ENCODE peak calls at places on chromosomes 6 and 20, in six cellular contexts. One of them, this sample, is unnamed.

GRCh38 chr6:168182908-168183612 is 104.0 kb upstream of the FRMD1 start:
- DNase-seq in transverse colon: no peak
- DNase-seq in HepG2: no peak
- DNase-seq in endothelial cell of umbilical vein: no peak
- DNase-seq in spleen: no peak
- DNase-seq in K562: no peak
- DNase-seq in this sample: no peak

GRCh38 chr6:137389150-137389664 is 105.0 kb downstream of the OLIG3 start:
- DNase-seq in K562: peak; percentile 10
- DNase-seq in spleen: no peak
- DNase-seq in endothelial cell of umbilical vein: no peak
- DNase-seq in transverse colon: peak; percentile 23
- DNase-seq in HepG2: no peak
- DNase-seq in this sample: no peak

GRCh38 chr6:142929751-142930358 is 15.1 kb downstream of the HIVEP2 start:
- DNase-seq in K562: no peak
- DNase-seq in endothelial cell of umbilical vein: no peak
- DNase-seq in spleen: no peak
- DNase-seq in HepG2: no peak
- DNase-seq in transverse colon: no peak
- DNase-seq in this sample: no peak

GRCh38 chr20:37095108-37095608 is 639 bp downstream of the RBL1 start:
- DNase-seq in transverse colon: peak; percentile 38
- DNase-seq in spleen: peak; percentile 76
- DNase-seq in endothelial cell of umbilical vein: no peak
- DNase-seq in HepG2: peak; percentile 41
- DNase-seq in K562: peak; percentile 59
- DNase-seq in this sample: no peak

GRCh38 chr6:13413906-13414555 is 73.4 kb downstream of the GFOD1 start:
- DNase-seq in transverse colon: no peak
- DNase-seq in HepG2: no peak
- DNase-seq in K562: no peak
- DNase-seq in endothelial cell of umbilical vein: no peak
- DNase-seq in spleen: peak; percentile 77
- DNase-seq in this sample: no peak

GRCh38 chr6:153001767-153002612 is 519 bp downstream of the MTRF1L start:
- DNase-seq in spleen: peak; percentile 81
- DNase-seq in endothelial cell of umbilical vein: peak; percentile 59
- DNase-seq in HepG2: peak; percentile 24
- DNase-seq in K562: peak; percentile 17
- DNase-seq in transverse colon: peak; percentile 10
- DNase-seq in this sample: no peak

GRCh38 chr20:37395411-37395800 is 49.5 kb downstream of the SRC start:
- DNase-seq in K562: no peak
- DNase-seq in transverse colon: no peak
- DNase-seq in endothelial cell of umbilical vein: no peak
- DNase-seq in HepG2: no peak
- DNase-seq in spleen: no peak
- DNase-seq in this sample: no peak

GRCh38 chr6:17013701-17014100 is 88.1 kb upstream of the STMND1 start:
- DNase-seq in spleen: no peak
- DNase-seq in endothelial cell of umbilical vein: peak; percentile 23
- DNase-seq in K562: no peak
- DNase-seq in transverse colon: no peak
- DNase-seq in HepG2: no peak
- DNase-seq in this sample: no peak

GRCh38 chr6:128346569-128346968 is 173.8 kb downstream of the PTPRK start:
- DNase-seq in endothelial cell of umbilical vein: no peak
- DNase-seq in K562: no peak
- DNase-seq in HepG2: no peak
- DNase-seq in spleen: no peak
- DNase-seq in transverse colon: no peak
- DNase-seq in this sample: no peak

DNA sequence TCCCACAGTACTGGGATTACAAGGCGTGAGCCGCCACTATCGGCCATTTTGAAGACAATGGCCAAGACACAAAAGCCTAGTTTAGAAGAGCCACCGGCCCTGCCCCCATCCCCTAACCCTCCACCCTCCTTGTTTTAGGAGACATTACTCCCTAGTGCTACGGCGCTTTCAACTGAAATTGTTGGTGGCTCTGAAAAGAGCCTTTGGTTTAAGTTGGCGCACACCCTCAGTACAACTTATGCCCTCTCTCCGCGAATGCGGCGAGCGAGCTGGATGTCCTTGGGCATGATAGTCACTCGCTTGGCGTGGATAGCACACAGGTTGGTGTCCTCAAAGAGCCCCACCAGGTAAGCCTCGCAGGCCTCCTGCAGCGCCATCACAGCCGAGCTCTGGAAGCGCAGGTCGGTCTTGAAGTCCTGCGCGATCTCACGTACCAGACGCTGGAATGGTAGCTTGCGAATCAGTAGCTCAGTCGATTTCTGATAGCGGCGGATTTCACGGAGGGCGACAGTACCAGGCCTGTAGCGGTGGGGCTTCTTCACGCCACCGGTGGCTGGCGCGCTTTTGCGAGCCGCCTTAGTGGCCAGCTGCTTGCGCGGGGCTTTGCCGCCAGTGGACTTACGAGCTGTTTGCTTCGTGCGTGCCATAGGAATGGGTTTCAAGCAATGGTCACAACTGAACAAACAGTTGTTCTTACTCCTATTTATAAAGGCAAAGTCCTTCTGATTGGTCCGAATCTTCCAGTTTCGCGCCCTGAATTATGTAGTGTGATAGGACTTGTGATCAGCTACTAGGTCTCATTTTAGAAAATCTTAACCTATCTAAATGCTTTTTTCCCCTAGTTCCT is 114.8 kb upstream of the BTN3A2 start:
- DNase-seq in spleen: peak; percentile 94
- DNase-seq in HepG2: peak; percentile 58
- DNase-seq in transverse colon: peak; percentile 84
- DNase-seq in endothelial cell of umbilical vein: peak; percentile 87
- DNase-seq in K562: peak; percentile 56
- DNase-seq in this sample: peak; percentile 85
- TF ChIP-seq POLR2A in spleen: no peak
- TF ChIP-seq POLR2A in HepG2: peak; percentile 72
- TF ChIP-seq POLR2A in transverse colon: peak; percentile 90
- TF ChIP-seq POLR2A in endothelial cell of umbilical vein: peak; percentile 87
- TF ChIP-seq POLR2A in K562: peak; percentile 95
- TF ChIP-seq POLR2A in this sample: no peak

DNA sequence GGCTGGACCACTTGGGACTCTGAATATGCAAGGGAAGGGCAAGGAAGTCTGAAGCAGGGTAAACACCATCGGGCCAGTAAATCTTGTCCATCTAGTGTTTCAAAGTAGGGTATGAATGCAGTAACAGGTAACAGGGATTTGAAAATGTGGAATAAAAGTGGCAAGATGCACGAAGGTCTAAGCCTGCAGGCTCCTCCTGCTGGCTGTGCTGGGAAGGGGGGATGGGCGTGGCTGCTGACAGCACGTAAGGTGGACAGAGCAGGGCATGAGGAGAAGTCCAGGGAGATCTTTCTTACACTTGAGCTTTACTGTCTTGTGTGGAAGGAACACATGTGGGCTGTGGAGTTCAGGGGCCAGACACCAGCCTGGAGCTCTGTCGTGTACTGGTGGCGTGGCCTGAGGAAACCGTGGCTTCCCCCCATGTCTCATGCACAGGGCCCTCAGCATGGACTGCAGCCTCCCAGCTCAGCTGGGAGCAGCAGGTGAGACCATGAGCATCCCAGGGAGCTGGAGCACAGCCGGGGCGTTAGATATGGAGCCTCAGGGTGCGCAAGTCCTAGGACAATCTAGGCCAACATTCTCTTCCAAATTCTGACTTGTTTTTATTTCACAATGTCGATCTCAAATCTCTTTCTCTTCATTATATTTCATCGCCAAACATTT is 84.5 kb downstream of the SLC22A23 start:
- DNase-seq in spleen: no peak
- DNase-seq in HepG2: no peak
- DNase-seq in endothelial cell of umbilical vein: no peak
- DNase-seq in K562: peak; percentile 67
- DNase-seq in transverse colon: no peak
- DNase-seq in this sample: no peak
- H3K4me1 ChIP-seq in spleen: no peaks in the 10 kb centered on the region
- H3K4me1 ChIP-seq in HepG2: peaks cover 100% of the 10 kb centered on the region
- H3K4me1 ChIP-seq in endothelial cell of umbilical vein: no peaks in the 10 kb centered on the region
- H3K4me1 ChIP-seq in K562: peaks cover 6% of the 10 kb centered on the region
- H3K4me1 ChIP-seq in transverse colon: peaks cover 8% of the 10 kb centered on the region
- H3K4me1 ChIP-seq in this sample: peaks cover 17% of the 10 kb centered on the region

GRCh38 chr6:20657274-20657800 is 123.1 kb downstream of the CDKAL1 start:
- DNase-seq in K562: no peak
- DNase-seq in transverse colon: no peak
- DNase-seq in HepG2: no peak
- DNase-seq in endothelial cell of umbilical vein: no peak
- DNase-seq in spleen: no peak
- DNase-seq in this sample: no peak

GRCh38 chr6:20655317-20655716 is 121.1 kb downstream of the CDKAL1 start:
- DNase-seq in HepG2: no peak
- DNase-seq in K562: no peak
- DNase-seq in endothelial cell of umbilical vein: peak; percentile 35
- DNase-seq in transverse colon: no peak
- DNase-seq in spleen: no peak
- DNase-seq in this sample: no peak

GRCh38 chr6:20658053-20658452 is 123.8 kb downstream of the CDKAL1 start:
- DNase-seq in HepG2: peak; percentile 85
- DNase-seq in endothelial cell of umbilical vein: no peak
- DNase-seq in K562: no peak
- DNase-seq in spleen: no peak
- DNase-seq in transverse colon: no peak
- DNase-seq in this sample: no peak

GRCh38 chr6:20652276-20652675 is 118.0 kb downstream of the CDKAL1 start:
- DNase-seq in endothelial cell of umbilical vein: peak; percentile 19
- DNase-seq in transverse colon: no peak
- DNase-seq in K562: peak; percentile 23
- DNase-seq in HepG2: no peak
- DNase-seq in spleen: no peak
- DNase-seq in this sample: no peak

GRCh38 chr6:20652691-20653479 is 118.6 kb downstream of the CDKAL1 start:
- DNase-seq in spleen: no peak
- DNase-seq in HepG2: no peak
- DNase-seq in K562: no peak
- DNase-seq in endothelial cell of umbilical vein: peak; percentile 69
- DNase-seq in transverse colon: no peak
- DNase-seq in this sample: no peak
- TF ChIP-seq POLR2AphosphoS5 in spleen: no peak
- TF ChIP-seq POLR2AphosphoS5 in HepG2: no peak
- TF ChIP-seq POLR2AphosphoS5 in K562: no peak
- TF ChIP-seq POLR2AphosphoS5 in endothelial cell of umbilical vein: no peak
- TF ChIP-seq POLR2AphosphoS5 in transverse colon: no peak
- TF ChIP-seq POLR2AphosphoS5 in this sample: no peak

GRCh38 chr6:21595265-21595950 is 1.9 kb downstream of the SOX4 start:
- DNase-seq in HepG2: no peak
- DNase-seq in spleen: peak; percentile 86
- DNase-seq in transverse colon: peak; percentile 45
- DNase-seq in endothelial cell of umbilical vein: no peak
- DNase-seq in K562: no peak
- DNase-seq in this sample: no peak
- TF ChIP-seq POLR2A in HepG2: no peak
- TF ChIP-seq POLR2A in spleen: no peak
- TF ChIP-seq POLR2A in transverse colon: no peak
- TF ChIP-seq POLR2A in endothelial cell of umbilical vein: no peak
- TF ChIP-seq POLR2A in K562: no peak
- TF ChIP-seq POLR2A in this sample: no peak

GRCh38 chr20:24648481-24648880 is 179.1 kb downstream of the SYNDIG1 start:
- DNase-seq in transverse colon: no peak
- DNase-seq in spleen: peak; percentile 38
- DNase-seq in endothelial cell of umbilical vein: no peak
- DNase-seq in K562: no peak
- DNase-seq in HepG2: no peak
- DNase-seq in this sample: no peak

GRCh38 chr20:24647713-24648112 is 178.3 kb downstream of the SYNDIG1 start:
- DNase-seq in K562: no peak
- DNase-seq in transverse colon: no peak
- DNase-seq in endothelial cell of umbilical vein: no peak
- DNase-seq in spleen: peak; percentile 6
- DNase-seq in HepG2: no peak
- DNase-seq in this sample: peak; percentile 28

GRCh38 chr20:24643731-24644130 is 174.3 kb downstream of the SYNDIG1 start:
- DNase-seq in transverse colon: no peak
- DNase-seq in K562: no peak
- DNase-seq in spleen: no peak
- DNase-seq in HepG2: no peak
- DNase-seq in endothelial cell of umbilical vein: no peak
- DNase-seq in this sample: no peak

GRCh38 chr20:24648919-24649318 is 179.5 kb downstream of the SYNDIG1 start:
- DNase-seq in spleen: peak; percentile 17
- DNase-seq in K562: no peak
- DNase-seq in endothelial cell of umbilical vein: no peak
- DNase-seq in HepG2: no peak
- DNase-seq in transverse colon: no peak
- DNase-seq in this sample: peak; percentile 20

GRCh38 chr20:24646331-24646730 is 176.9 kb downstream of the SYNDIG1 start:
- DNase-seq in HepG2: no peak
- DNase-seq in spleen: no peak
- DNase-seq in endothelial cell of umbilical vein: no peak
- DNase-seq in K562: no peak
- DNase-seq in transverse colon: no peak
- DNase-seq in this sample: no peak
- H3K4me1 ChIP-seq in HepG2: no peaks in the 10 kb centered on the region
- H3K4me1 ChIP-seq in spleen: no peaks in the 10 kb centered on the region
- H3K4me1 ChIP-seq in endothelial cell of umbilical vein: no peaks in the 10 kb centered on the region
- H3K4me1 ChIP-seq in K562: no peaks in the 10 kb centered on the region
- H3K4me1 ChIP-seq in transverse colon: no peaks in the 10 kb centered on the region
- H3K4me1 ChIP-seq in this sample: no peaks in the 10 kb centered on the region

This sample was measured in suprapubic skin.